ENCODE peak calls at places on chromosomes 4 and X, in ten cellular contexts. J is IMR-90; U is CD8-positive, alpha-beta memory T cell; Z is left ventricle myocardium inferior; F is neuronal stem cell; W is lower lobe of right lung; X is lung; C is A549; N is PC-3; P is fibroblast of lung. A is an unnamed sample.

GRCh38 chr4:98794565-98795205 is 134.2 kb downstream of the EIF4E start:
- DNase-seq in J (peak; percentile 73), U (no peak), Z (no peak), F (no peak), W (no peak), X (no peak), C (no peak), N (peak; percentile 51), P (peak; percentile 81), A (no peak)

GRCh38 chr4:128287159-128287870 is at the start of gene PGRMC2:
- DNase-seq in J (peak; percentile 37), U (no peak), Z (no peak), F (peak; percentile 24), W (no peak), X (peak; percentile 41), C (peak; percentile 8), N (peak; percentile 10), P (peak; percentile 44), A (no peak)

GRCh38 chr4:21113496-21114213 is 413.4 kb downstream of the PACRGL start:
- DNase-seq in J (no peak), U (no peak), Z (no peak), F (no peak), W (no peak), X (no peak), C (no peak), N (peak; percentile 11), P (peak; percentile 78), A (no peak)

GRCh38 chr4:7434766-7435150 is at the start of gene PSAPL1:
- DNase-seq in J (peak; percentile 3), U (no peak), Z (peak; percentile 27), F (no peak), W (peak; percentile 77), X (peak; percentile 78), C (peak; percentile 81), N (peak; percentile 63), P (peak; percentile 33), A (peak; percentile 44)

GRCh38 chr4:33063238-33063637 is 2343.1 kb downstream of the PCDH7 start:
- DNase-seq in J (peak; percentile 54), U (no peak), Z (no peak), F (no peak), W (no peak), X (no peak), C (no peak), N (peak; percentile 1), P (peak; percentile 83), A (no peak)

GRCh38 chr4:178471385-178471784 is 1029.1 kb upstream of the AGA start:
- DNase-seq in J (no peak), U (no peak), Z (no peak), F (no peak), W (no peak), X (no peak), C (no peak), N (no peak), P (no peak), A (no peak)

GRCh38 chr4:145299380-145300076 is 119.1 kb upstream of the OTUD4 start:
- DNase-seq in J (peak; percentile 75), U (peak; percentile 34), Z (no peak), F (no peak), W (no peak), X (no peak), C (no peak), N (peak; percentile 93), P (peak; percentile 94), A (no peak)

GRCh38 chr4:180449395-180449956 is 1793.7 kb upstream of the TENM3 start:
- DNase-seq in J (peak; percentile 21), U (no peak), Z (no peak), F (no peak), W (no peak), X (no peak), C (peak; percentile 19), N (peak; percentile 57), P (peak; percentile 51), A (no peak)

GRCh38 chrX:10685923-10686595 is 65.7 kb upstream of the MID1 start:
- DNase-seq in J (peak; percentile 25), U (no peak), Z (no peak), F (no peak), W (no peak), X (no peak), C (no peak), N (peak; percentile 56), P (peak; percentile 4), A (no peak)

GRCh38 chrX:11305641-11306040 is 12.4 kb downstream of the AMELX start:
- DNase-seq in J (no peak), U (no peak), Z (no peak), F (no peak), W (no peak), X (no peak), C (no peak), N (no peak), P (no peak), A (no peak)

GRCh38 chr4:37895271-37895670 is 4.4 kb downstream of the TBC1D1 start:
- DNase-seq in J (no peak), U (no peak), Z (no peak), F (no peak), W (no peak), X (no peak), C (no peak), N (no peak), P (no peak), A (no peak)

GRCh38 chr4:1087371-1087770 is 26.0 kb downstream of the RNF212 start:
- DNase-seq in J (no peak), U (peak; percentile 56), Z (no peak), F (no peak), W (no peak), X (no peak), C (no peak), N (no peak), P (no peak), A (no peak)

GRCh38 chrX:327660-328126 is 9.1 kb upstream of the GTPBP6 start:
- DNase-seq in J (no peak), U (no peak), Z (peak; percentile 12), F (no peak), W (peak; percentile 41), X (no peak), C (no peak), N (no peak), P (no peak), A (peak; percentile 70)

GRCh38 chr4:54937501-54937900 is 187.9 kb downstream of the KDR start:
- DNase-seq in J (no peak), U (no peak), Z (no peak), F (no peak), W (no peak), X (no peak), C (no peak), N (peak; percentile 27), P (no peak), A (no peak)

GRCh38 chrX:24424948-24425347 is 40.1 kb upstream of the PDK3 start:
- DNase-seq in J (peak; percentile 22), U (no peak), Z (peak; percentile 25), F (no peak), W (no peak), X (no peak), C (no peak), N (no peak), P (peak; percentile 35), A (peak; percentile 87)

GRCh38 chrX:19554786-19555185 is 39.5 kb upstream of the MAP3K15 start:
- DNase-seq in J (peak; percentile 83), U (no peak), Z (no peak), F (no peak), W (no peak), X (no peak), C (no peak), N (peak; percentile 8), P (peak; percentile 88), A (no peak)

DNA sequence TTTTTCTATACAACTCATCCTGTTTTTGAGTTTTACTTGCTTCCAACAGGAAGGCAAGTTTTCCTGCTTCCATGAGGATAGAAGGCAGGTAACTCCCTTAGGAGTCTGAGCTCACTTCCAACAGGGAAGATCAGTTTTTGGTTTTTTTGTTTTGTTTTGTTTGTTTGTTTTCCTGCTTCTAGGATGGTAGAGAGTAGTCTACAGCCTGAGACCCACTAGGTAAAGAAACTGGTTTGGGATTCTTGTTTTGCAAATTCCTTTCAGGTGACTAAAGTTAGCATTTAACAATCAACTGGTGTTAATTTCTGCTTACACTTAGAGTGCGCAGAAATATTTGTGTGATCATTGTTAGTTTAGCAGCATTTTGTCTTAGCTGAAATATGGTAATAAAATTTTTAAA is 227.8 kb upstream of the TACR3 start:
- DNase-seq in J (no peak), U (no peak), Z (no peak), F (no peak), W (no peak), X (no peak), C (no peak), N (no peak), P (no peak), A (no peak)
- H3K27ac ChIP-seq in J (no peak overlapping the region), U (no peak overlapping the region), Z (no peak overlapping the region), F (no peak overlapping the region), W (no peak overlapping the region), X (no peak overlapping the region), C (no peak overlapping the region), N (no peak overlapping the region), P (no peak overlapping the region), A (no peak overlapping the region)

DNA sequence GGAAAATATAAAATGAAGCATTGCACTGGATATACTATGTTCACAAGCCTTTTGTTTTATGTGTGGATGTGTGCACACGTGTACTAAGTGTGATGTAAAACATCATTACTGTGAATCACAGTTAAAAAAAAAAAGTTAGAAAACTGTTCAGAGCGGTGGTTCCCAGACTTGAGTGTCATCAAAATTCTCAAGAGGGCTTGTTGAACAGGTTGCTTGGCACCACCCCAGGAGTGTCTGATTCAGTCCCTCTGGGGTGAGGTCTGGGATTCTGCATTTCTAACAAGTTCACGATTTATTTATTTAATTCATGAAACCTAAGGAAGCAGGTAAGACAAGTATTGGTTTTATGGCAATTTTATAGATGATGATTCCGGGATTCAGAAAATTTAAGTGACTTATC is 1.8 kb downstream of the CENPU start:
- DNase-seq in J (peak; percentile 35), U (no peak), Z (no peak), F (no peak), W (no peak), X (peak; percentile 83), C (no peak), N (peak; percentile 91), P (peak; percentile 52), A (no peak)
- H3K4me3 ChIP-seq in J (no peak overlapping the region), U (no peak overlapping the region), Z (no peak overlapping the region), F (no peak overlapping the region), W (no peak overlapping the region), X (no peak overlapping the region), C (no peak overlapping the region), N (peak overlapping the region; percentile 95), P (peak overlapping the region; percentile 83), A (no peak overlapping the region)

DNA sequence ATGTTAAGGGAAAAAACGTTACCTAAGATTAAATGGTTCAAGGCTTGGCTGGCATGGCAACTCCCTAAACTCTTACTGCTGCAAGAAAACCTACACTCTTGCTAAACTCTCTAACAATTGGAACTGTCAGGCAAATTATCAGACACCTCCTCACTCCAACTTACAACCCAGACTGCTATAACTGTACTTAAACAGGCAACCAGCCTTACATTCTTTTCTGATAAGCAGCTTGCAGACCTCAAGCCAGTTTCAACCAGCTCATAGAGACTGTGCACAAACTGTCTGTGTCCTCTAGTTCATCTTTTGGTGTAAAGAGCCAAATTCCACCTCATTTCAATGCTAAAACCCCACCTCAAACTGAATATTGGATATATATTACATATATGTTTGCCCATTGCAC is 504.9 kb downstream of the UBE2NL start:
- DNase-seq in J (no peak), U (no peak), Z (no peak), F (no peak), W (no peak), X (no peak), C (no peak), N (no peak), P (no peak), A (no peak)
- H3K27ac ChIP-seq in J (no peak overlapping the region), U (no peak overlapping the region), Z (no peak overlapping the region), F (no peak overlapping the region), W (no peak overlapping the region), X (no peak overlapping the region), C (no peak overlapping the region), N (no peak overlapping the region), P (no peak overlapping the region), A (no peak overlapping the region)

GRCh38 chr4:52825311-52826090 is 36.6 kb upstream of the RASL11B start:
- DNase-seq in J (peak; percentile 10), U (no peak), Z (no peak), F (no peak), W (no peak), X (no peak), C (no peak), N (peak; percentile 56), P (no peak), A (no peak)
- H3K4me3 ChIP-seq in J (no peak overlapping the region), U (no peak overlapping the region), Z (no peak overlapping the region), F (no peak overlapping the region), W (no peak overlapping the region), X (no peak overlapping the region), C (no peak overlapping the region), N (no peak overlapping the region), P (no peak overlapping the region), A (no peak overlapping the region)

A was measured in aorta.